ENCODE peak calls at places on chromosomes 3 and 15, in seven cellular contexts. One of them, this sample, is unnamed.

GRCh38 chr3:156643729-156644389 is 30.5 kb upstream of the TIPARP start:
- DNase-seq in upper lobe of left lung: no peak
- DNase-seq in HCT116: no peak
- DNase-seq in CD4-positive, alpha-beta T cell: no peak
- DNase-seq in IMR-90: peak; percentile 75
- DNase-seq in GM23338: peak; percentile 15
- DNase-seq in prostate gland: no peak
- DNase-seq in this sample: no peak

GRCh38 chr15:28917791-28918140 is 32.0 kb downstream of the APBA2 start:
- DNase-seq in IMR-90: no peak
- DNase-seq in HCT116: no peak
- DNase-seq in CD4-positive, alpha-beta T cell: no peak
- DNase-seq in upper lobe of left lung: no peak
- DNase-seq in prostate gland: no peak
- DNase-seq in GM23338: no peak
- DNase-seq in this sample: no peak

GRCh38 chr15:69265347-69265955 is 33.3 kb upstream of the PAQR5 start:
- DNase-seq in CD4-positive, alpha-beta T cell: no peak
- DNase-seq in GM23338: peak; percentile 57
- DNase-seq in prostate gland: no peak
- DNase-seq in HCT116: peak; percentile 34
- DNase-seq in upper lobe of left lung: no peak
- DNase-seq in IMR-90: peak; percentile 17
- DNase-seq in this sample: no peak

GRCh38 chr3:35224571-35225280 is 414.6 kb upstream of the ARPP21 start:
- DNase-seq in upper lobe of left lung: no peak
- DNase-seq in GM23338: no peak
- DNase-seq in prostate gland: no peak
- DNase-seq in HCT116: no peak
- DNase-seq in CD4-positive, alpha-beta T cell: no peak
- DNase-seq in IMR-90: no peak
- DNase-seq in this sample: no peak

GRCh38 chr3:3577823-3578222 is 221.4 kb upstream of the LRRN1 start:
- DNase-seq in HCT116: no peak
- DNase-seq in CD4-positive, alpha-beta T cell: no peak
- DNase-seq in GM23338: no peak
- DNase-seq in upper lobe of left lung: peak; percentile 43
- DNase-seq in IMR-90: no peak
- DNase-seq in prostate gland: no peak
- DNase-seq in this sample: no peak

GRCh38 chr15:88613074-88613944 is 7.8 kb upstream of the AEN start:
- DNase-seq in GM23338: peak; percentile 90
- DNase-seq in upper lobe of left lung: no peak
- DNase-seq in prostate gland: no peak
- DNase-seq in CD4-positive, alpha-beta T cell: no peak
- DNase-seq in IMR-90: peak; percentile 33
- DNase-seq in HCT116: no peak
- DNase-seq in this sample: no peak

GRCh38 chr3:68057637-68058320 is 403.4 kb upstream of the SUCLG2 start:
- DNase-seq in CD4-positive, alpha-beta T cell: peak; percentile 54
- DNase-seq in HCT116: no peak
- DNase-seq in prostate gland: no peak
- DNase-seq in IMR-90: no peak
- DNase-seq in upper lobe of left lung: no peak
- DNase-seq in GM23338: no peak
- DNase-seq in this sample: no peak

GRCh38 chr15:65402971-65403370 is 19.8 kb downstream of the IGDCC4 start:
- DNase-seq in IMR-90: no peak
- DNase-seq in upper lobe of left lung: no peak
- DNase-seq in prostate gland: no peak
- DNase-seq in GM23338: no peak
- DNase-seq in HCT116: no peak
- DNase-seq in CD4-positive, alpha-beta T cell: no peak
- DNase-seq in this sample: no peak

GRCh38 chr3:118408431-118408830 is 626.2 kb downstream of the IGSF11 start:
- DNase-seq in HCT116: no peak
- DNase-seq in GM23338: no peak
- DNase-seq in prostate gland: no peak
- DNase-seq in CD4-positive, alpha-beta T cell: no peak
- DNase-seq in upper lobe of left lung: no peak
- DNase-seq in IMR-90: no peak
- DNase-seq in this sample: no peak

GRCh38 chr3:194259982-194260856 is 90.9 kb downstream of the CPN2 start:
- DNase-seq in HCT116: no peak
- DNase-seq in prostate gland: no peak
- DNase-seq in GM23338: no peak
- DNase-seq in CD4-positive, alpha-beta T cell: no peak
- DNase-seq in upper lobe of left lung: no peak
- DNase-seq in IMR-90: peak; percentile 52
- DNase-seq in this sample: no peak

GRCh38 chr3:71708478-71709098 is 16.6 kb downstream of the EIF4E3 start:
- DNase-seq in HCT116: no peak
- DNase-seq in prostate gland: no peak
- DNase-seq in upper lobe of left lung: no peak
- DNase-seq in CD4-positive, alpha-beta T cell: no peak
- DNase-seq in GM23338: no peak
- DNase-seq in IMR-90: no peak
- DNase-seq in this sample: no peak

DNA sequence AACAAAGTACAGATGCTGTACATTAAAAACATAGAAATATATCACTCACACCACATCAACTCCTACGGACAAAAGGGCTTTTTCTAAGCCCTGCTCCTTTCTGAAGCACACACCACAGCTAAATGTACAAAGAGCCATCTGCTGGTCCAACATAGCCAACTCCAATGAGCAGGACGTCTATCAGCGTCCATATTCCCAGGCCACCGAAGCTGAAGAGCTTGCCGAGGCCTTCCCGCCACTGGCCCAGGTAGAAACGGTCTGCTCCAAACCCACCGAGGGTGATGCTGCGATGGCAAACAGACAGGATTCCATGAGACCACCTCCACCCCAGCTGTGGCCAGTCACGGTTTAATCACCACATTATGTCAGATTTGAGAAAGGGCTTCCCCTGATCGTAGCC is 9.8 kb downstream of the TM2D3 start:
- DNase-seq in HCT116: no peak
- DNase-seq in CD4-positive, alpha-beta T cell: no peak
- DNase-seq in IMR-90: no peak
- DNase-seq in GM23338: no peak
- DNase-seq in prostate gland: no peak
- DNase-seq in upper lobe of left lung: no peak
- DNase-seq in this sample: no peak
- TF ChIP-seq CTCF in HCT116: no peak
- TF ChIP-seq CTCF in CD4-positive, alpha-beta T cell: no peak
- TF ChIP-seq CTCF in IMR-90: no peak
- TF ChIP-seq CTCF in GM23338: no peak
- TF ChIP-seq CTCF in prostate gland: no peak
- TF ChIP-seq CTCF in upper lobe of left lung: no peak
- TF ChIP-seq CTCF in this sample: no peak

DNA sequence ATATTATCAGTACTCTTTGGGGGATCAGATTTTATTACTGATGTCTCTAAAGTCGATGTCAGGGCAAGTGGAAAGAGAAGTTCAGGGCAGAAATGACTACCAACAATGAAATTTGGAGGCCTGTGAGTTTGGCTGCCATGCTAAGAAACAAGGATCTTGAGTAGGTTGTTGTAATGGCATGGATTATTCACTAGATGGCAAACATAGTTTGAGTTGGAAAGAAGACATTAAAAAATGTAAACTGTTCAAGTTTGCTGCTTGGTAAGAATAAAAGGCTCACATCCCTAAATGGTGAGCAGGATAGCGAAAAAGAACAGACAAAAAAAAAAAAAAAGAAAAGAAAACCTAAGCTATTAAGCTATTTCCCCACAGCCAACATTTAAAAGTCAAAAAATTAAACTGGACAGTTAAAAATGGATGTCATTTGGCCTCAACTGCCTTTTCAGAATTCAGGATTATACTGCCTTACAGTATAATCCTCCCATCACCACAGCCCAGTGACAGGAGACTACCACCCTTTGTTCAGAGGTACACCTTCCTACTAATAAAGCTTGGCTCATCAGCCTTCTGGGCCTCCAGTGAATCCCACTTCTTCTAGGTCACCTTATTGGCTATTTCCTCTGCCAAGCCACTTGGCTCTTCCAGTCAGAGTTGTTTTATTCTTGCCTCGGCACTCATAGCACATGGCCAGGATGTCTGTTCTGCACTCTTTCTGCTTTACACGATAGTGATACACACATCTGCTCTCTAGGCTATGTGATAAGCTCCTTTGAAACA is 163.7 kb downstream of the PLD1 start:
- DNase-seq in upper lobe of left lung: no peak
- DNase-seq in prostate gland: no peak
- DNase-seq in HCT116: peak; percentile 36
- DNase-seq in GM23338: peak; percentile 62
- DNase-seq in IMR-90: peak; percentile 80
- DNase-seq in CD4-positive, alpha-beta T cell: no peak
- DNase-seq in this sample: no peak
- TF ChIP-seq CTCF in upper lobe of left lung: peak; percentile 43
- TF ChIP-seq CTCF in prostate gland: peak; percentile 76
- TF ChIP-seq CTCF in HCT116: peak; percentile 45
- TF ChIP-seq CTCF in GM23338: peak; percentile 65
- TF ChIP-seq CTCF in IMR-90: peak; percentile 76
- TF ChIP-seq CTCF in CD4-positive, alpha-beta T cell: peak; percentile 29
- TF ChIP-seq CTCF in this sample: no peak

GRCh38 chr3:62554264-62554799 is 181.0 kb upstream of the FEZF2 start:
- DNase-seq in prostate gland: no peak
- DNase-seq in HCT116: peak; percentile 26
- DNase-seq in CD4-positive, alpha-beta T cell: no peak
- DNase-seq in GM23338: peak; percentile 73
- DNase-seq in IMR-90: no peak
- DNase-seq in upper lobe of left lung: no peak
- DNase-seq in this sample: no peak
- TF ChIP-seq CTCF in prostate gland: no peak
- TF ChIP-seq CTCF in HCT116: peak; percentile 54
- TF ChIP-seq CTCF in CD4-positive, alpha-beta T cell: no peak
- TF ChIP-seq CTCF in GM23338: peak; percentile 65
- TF ChIP-seq CTCF in IMR-90: no peak
- TF ChIP-seq CTCF in upper lobe of left lung: no peak
- TF ChIP-seq CTCF in this sample: no peak

GRCh38 chr15:41585140-41586047 is 26.4 kb downstream of the TYRO3 start:
- DNase-seq in CD4-positive, alpha-beta T cell: no peak
- DNase-seq in prostate gland: peak; percentile 23
- DNase-seq in upper lobe of left lung: peak; percentile 88
- DNase-seq in HCT116: no peak
- DNase-seq in GM23338: peak; percentile 83
- DNase-seq in IMR-90: peak; percentile 44
- DNase-seq in this sample: peak; percentile 29
- TF ChIP-seq CTCF in CD4-positive, alpha-beta T cell: no peak
- TF ChIP-seq CTCF in prostate gland: peak; percentile 17
- TF ChIP-seq CTCF in upper lobe of left lung: peak; percentile 46
- TF ChIP-seq CTCF in HCT116: no peak
- TF ChIP-seq CTCF in GM23338: peak; percentile 2
- TF ChIP-seq CTCF in IMR-90: no peak
- TF ChIP-seq CTCF in this sample: no peak

GRCh38 chr15:62648954-62649353 is 393.6 kb upstream of the TPM1 start:
- DNase-seq in HCT116: peak; percentile 18
- DNase-seq in CD4-positive, alpha-beta T cell: no peak
- DNase-seq in IMR-90: no peak
- DNase-seq in prostate gland: no peak
- DNase-seq in upper lobe of left lung: no peak
- DNase-seq in GM23338: peak; percentile 56
- DNase-seq in this sample: no peak
- TF ChIP-seq CTCF in HCT116: peak; percentile 43
- TF ChIP-seq CTCF in CD4-positive, alpha-beta T cell: no peak
- TF ChIP-seq CTCF in IMR-90: peak; percentile 25
- TF ChIP-seq CTCF in prostate gland: peak; percentile 4
- TF ChIP-seq CTCF in upper lobe of left lung: peak; percentile 32
- TF ChIP-seq CTCF in GM23338: peak; percentile 69
- TF ChIP-seq CTCF in this sample: no peak

This sample was measured in activated B cell treated with CpG ODN at 0.5 μM for 24 hours.